ENCODE peak calls at places on chromosomes 2 and 18, in eight cellular contexts. One of them, this sample, is unnamed.

GRCh38 chr2:144886847-144887246 is 366.9 kb upstream of the ZEB2 start:
- DNase-seq in HTR-8/SVneo: no peak
- DNase-seq in HT-29: no peak
- DNase-seq in stomach: no peak
- DNase-seq in hypothalamus: peak; percentile 1
- DNase-seq in fibroblast of pulmonary artery: peak; percentile 68
- DNase-seq in activated T-cell treated with anti-CD3 and anti-CD28 coated beads for 1 hour: no peak
- DNase-seq in IMR-90: no peak
- DNase-seq in this sample: no peak

GRCh38 chr2:36960005-36960675 is 6.2 kb downstream of the STRN start:
- DNase-seq in hypothalamus: no peak
- DNase-seq in activated T-cell treated with anti-CD3 and anti-CD28 coated beads for 1 hour: no peak
- DNase-seq in fibroblast of pulmonary artery: no peak
- DNase-seq in HT-29: no peak
- DNase-seq in HTR-8/SVneo: no peak
- DNase-seq in IMR-90: no peak
- DNase-seq in stomach: no peak
- DNase-seq in this sample: no peak

GRCh38 chr2:84906108-84906899 is 848 bp downstream of the TMSB10 start:
- DNase-seq in fibroblast of pulmonary artery: no peak
- DNase-seq in IMR-90: no peak
- DNase-seq in HT-29: no peak
- DNase-seq in activated T-cell treated with anti-CD3 and anti-CD28 coated beads for 1 hour: peak; percentile 30
- DNase-seq in stomach: peak; percentile 59
- DNase-seq in HTR-8/SVneo: no peak
- DNase-seq in hypothalamus: no peak
- DNase-seq in this sample: no peak

GRCh38 chr2:29014811-29015414 is 33.8 kb downstream of the TOGARAM2 start:
- DNase-seq in stomach: peak; percentile 42
- DNase-seq in fibroblast of pulmonary artery: peak; percentile 70
- DNase-seq in hypothalamus: no peak
- DNase-seq in activated T-cell treated with anti-CD3 and anti-CD28 coated beads for 1 hour: peak; percentile 61
- DNase-seq in HTR-8/SVneo: peak; percentile 68
- DNase-seq in IMR-90: peak; percentile 57
- DNase-seq in HT-29: no peak
- DNase-seq in this sample: peak; percentile 84

GRCh38 chr2:188292446-188293239 is 969 bp downstream of the GULP1 start:
- DNase-seq in activated T-cell treated with anti-CD3 and anti-CD28 coated beads for 1 hour: no peak
- DNase-seq in stomach: peak; percentile 89
- DNase-seq in fibroblast of pulmonary artery: peak; percentile 88
- DNase-seq in HTR-8/SVneo: peak; percentile 54
- DNase-seq in HT-29: peak; percentile 91
- DNase-seq in hypothalamus: peak; percentile 21
- DNase-seq in IMR-90: peak; percentile 86
- DNase-seq in this sample: peak; percentile 82

GRCh38 chr2:56184500-56184996 is 758 bp downstream of the CCDC85A start:
- DNase-seq in activated T-cell treated with anti-CD3 and anti-CD28 coated beads for 1 hour: no peak
- DNase-seq in IMR-90: no peak
- DNase-seq in hypothalamus: no peak
- DNase-seq in HTR-8/SVneo: peak; percentile 27
- DNase-seq in stomach: no peak
- DNase-seq in fibroblast of pulmonary artery: no peak
- DNase-seq in HT-29: no peak
- DNase-seq in this sample: no peak

GRCh38 chr2:166494140-166494544 is at the start of gene SCN7A:
- DNase-seq in stomach: no peak
- DNase-seq in hypothalamus: no peak
- DNase-seq in fibroblast of pulmonary artery: peak; percentile 61
- DNase-seq in IMR-90: peak; percentile 81
- DNase-seq in activated T-cell treated with anti-CD3 and anti-CD28 coated beads for 1 hour: no peak
- DNase-seq in HTR-8/SVneo: no peak
- DNase-seq in HT-29: no peak
- DNase-seq in this sample: peak; percentile 2

GRCh38 chr2:227164745-227165350 is 424 bp downstream of the COL4A3 start:
- DNase-seq in hypothalamus: no peak
- DNase-seq in activated T-cell treated with anti-CD3 and anti-CD28 coated beads for 1 hour: no peak
- DNase-seq in HTR-8/SVneo: no peak
- DNase-seq in fibroblast of pulmonary artery: no peak
- DNase-seq in stomach: peak; percentile 27
- DNase-seq in HT-29: no peak
- DNase-seq in IMR-90: no peak
- DNase-seq in this sample: peak; percentile 19

GRCh38 chr2:239277401-239278085 is 123.3 kb downstream of the HDAC4 start:
- DNase-seq in hypothalamus: no peak
- DNase-seq in fibroblast of pulmonary artery: no peak
- DNase-seq in HTR-8/SVneo: no peak
- DNase-seq in stomach: peak; percentile 22
- DNase-seq in IMR-90: no peak
- DNase-seq in activated T-cell treated with anti-CD3 and anti-CD28 coated beads for 1 hour: no peak
- DNase-seq in HT-29: no peak
- DNase-seq in this sample: no peak

GRCh38 chr2:126730655-126731054 is 74.7 kb downstream of the GYPC start:
- DNase-seq in HT-29: no peak
- DNase-seq in fibroblast of pulmonary artery: no peak
- DNase-seq in IMR-90: no peak
- DNase-seq in stomach: no peak
- DNase-seq in HTR-8/SVneo: no peak
- DNase-seq in activated T-cell treated with anti-CD3 and anti-CD28 coated beads for 1 hour: no peak
- DNase-seq in hypothalamus: no peak
- DNase-seq in this sample: no peak

GRCh38 chr2:45688479-45689298 is 37.2 kb downstream of the PRKCE start:
- DNase-seq in HT-29: peak; percentile 23
- DNase-seq in hypothalamus: no peak
- DNase-seq in activated T-cell treated with anti-CD3 and anti-CD28 coated beads for 1 hour: no peak
- DNase-seq in fibroblast of pulmonary artery: no peak
- DNase-seq in stomach: no peak
- DNase-seq in HTR-8/SVneo: no peak
- DNase-seq in IMR-90: peak; percentile 18
- DNase-seq in this sample: no peak

GRCh38 chr2:10519067-10519740 is 71.1 kb upstream of the ODC1 start:
- DNase-seq in hypothalamus: no peak
- DNase-seq in HTR-8/SVneo: no peak
- DNase-seq in HT-29: no peak
- DNase-seq in activated T-cell treated with anti-CD3 and anti-CD28 coated beads for 1 hour: no peak
- DNase-seq in fibroblast of pulmonary artery: no peak
- DNase-seq in IMR-90: no peak
- DNase-seq in stomach: no peak
- DNase-seq in this sample: no peak

GRCh38 chr2:145692971-145693478 is 1173.1 kb upstream of the ZEB2 start:
- DNase-seq in HTR-8/SVneo: no peak
- DNase-seq in fibroblast of pulmonary artery: peak; percentile 91
- DNase-seq in IMR-90: peak; percentile 90
- DNase-seq in HT-29: peak; percentile 12
- DNase-seq in stomach: peak; percentile 37
- DNase-seq in hypothalamus: no peak
- DNase-seq in activated T-cell treated with anti-CD3 and anti-CD28 coated beads for 1 hour: no peak
- DNase-seq in this sample: peak; percentile 78

GRCh38 chr2:16287281-16287680 is 346.9 kb downstream of the MYCN start:
- DNase-seq in hypothalamus: no peak
- DNase-seq in IMR-90: no peak
- DNase-seq in fibroblast of pulmonary artery: no peak
- DNase-seq in stomach: no peak
- DNase-seq in activated T-cell treated with anti-CD3 and anti-CD28 coated beads for 1 hour: no peak
- DNase-seq in HT-29: no peak
- DNase-seq in HTR-8/SVneo: no peak
- DNase-seq in this sample: no peak

GRCh38 chr2:124120246-124120645 is 95.2 kb downstream of the CNTNAP5 start:
- DNase-seq in stomach: no peak
- DNase-seq in HTR-8/SVneo: no peak
- DNase-seq in activated T-cell treated with anti-CD3 and anti-CD28 coated beads for 1 hour: no peak
- DNase-seq in hypothalamus: no peak
- DNase-seq in fibroblast of pulmonary artery: no peak
- DNase-seq in HT-29: no peak
- DNase-seq in IMR-90: no peak
- DNase-seq in this sample: no peak

GRCh38 chr2:160375802-160376469 is 117.7 kb downstream of the RBMS1 start:
- DNase-seq in HTR-8/SVneo: no peak
- DNase-seq in activated T-cell treated with anti-CD3 and anti-CD28 coated beads for 1 hour: no peak
- DNase-seq in IMR-90: peak; percentile 69
- DNase-seq in hypothalamus: no peak
- DNase-seq in fibroblast of pulmonary artery: peak; percentile 87
- DNase-seq in stomach: no peak
- DNase-seq in HT-29: no peak
- DNase-seq in this sample: peak; percentile 70

GRCh38 chr2:231720971-231721640 is 12.8 kb downstream of the PTMA start:
- DNase-seq in IMR-90: no peak
- DNase-seq in HTR-8/SVneo: no peak
- DNase-seq in fibroblast of pulmonary artery: no peak
- DNase-seq in hypothalamus: no peak
- DNase-seq in activated T-cell treated with anti-CD3 and anti-CD28 coated beads for 1 hour: no peak
- DNase-seq in HT-29: no peak
- DNase-seq in stomach: no peak
- DNase-seq in this sample: no peak

GRCh38 chr2:168700615-168701245 is 101.7 kb upstream of the NOSTRIN start:
- DNase-seq in IMR-90: peak; percentile 11
- DNase-seq in HT-29: no peak
- DNase-seq in hypothalamus: no peak
- DNase-seq in HTR-8/SVneo: no peak
- DNase-seq in fibroblast of pulmonary artery: peak; percentile 39
- DNase-seq in activated T-cell treated with anti-CD3 and anti-CD28 coated beads for 1 hour: no peak
- DNase-seq in stomach: no peak
- DNase-seq in this sample: no peak

GRCh38 chr2:70240599-70240998 is 7.8 kb downstream of the TIA1 start:
- DNase-seq in HTR-8/SVneo: no peak
- DNase-seq in activated T-cell treated with anti-CD3 and anti-CD28 coated beads for 1 hour: no peak
- DNase-seq in HT-29: no peak
- DNase-seq in fibroblast of pulmonary artery: no peak
- DNase-seq in IMR-90: no peak
- DNase-seq in stomach: no peak
- DNase-seq in hypothalamus: no peak
- DNase-seq in this sample: no peak

GRCh38 chr18:10228380-10228779 is 226.1 kb upstream of the APCDD1 start:
- DNase-seq in activated T-cell treated with anti-CD3 and anti-CD28 coated beads for 1 hour: no peak
- DNase-seq in HTR-8/SVneo: no peak
- DNase-seq in IMR-90: no peak
- DNase-seq in stomach: no peak
- DNase-seq in fibroblast of pulmonary artery: no peak
- DNase-seq in HT-29: no peak
- DNase-seq in hypothalamus: no peak
- DNase-seq in this sample: no peak

GRCh38 chr2:225468131-225468530 is 68.6 kb downstream of the NYAP2 start:
- DNase-seq in activated T-cell treated with anti-CD3 and anti-CD28 coated beads for 1 hour: no peak
- DNase-seq in hypothalamus: no peak
- DNase-seq in fibroblast of pulmonary artery: no peak
- DNase-seq in HT-29: peak; percentile 10
- DNase-seq in IMR-90: peak; percentile 4
- DNase-seq in stomach: no peak
- DNase-seq in HTR-8/SVneo: no peak
- DNase-seq in this sample: peak; percentile 36

GRCh38 chr2:94999431-94999883 is 26.1 kb upstream of the MAL start:
- DNase-seq in HTR-8/SVneo: no peak
- DNase-seq in HT-29: no peak
- DNase-seq in fibroblast of pulmonary artery: no peak
- DNase-seq in stomach: no peak
- DNase-seq in activated T-cell treated with anti-CD3 and anti-CD28 coated beads for 1 hour: no peak
- DNase-seq in IMR-90: no peak
- DNase-seq in hypothalamus: no peak
- DNase-seq in this sample: no peak

GRCh38 chr2:199784512-199784911 is 66.5 kb downstream of the FTCDNL1 start:
- DNase-seq in HT-29: no peak
- DNase-seq in IMR-90: no peak
- DNase-seq in fibroblast of pulmonary artery: no peak
- DNase-seq in stomach: no peak
- DNase-seq in activated T-cell treated with anti-CD3 and anti-CD28 coated beads for 1 hour: no peak
- DNase-seq in HTR-8/SVneo: no peak
- DNase-seq in hypothalamus: no peak
- DNase-seq in this sample: no peak

GRCh38 chr2:88016948-88017779 is 817 bp upstream of the RNU2-63P start:
- DNase-seq in IMR-90: no peak
- DNase-seq in activated T-cell treated with anti-CD3 and anti-CD28 coated beads for 1 hour: no peak
- DNase-seq in HT-29: no peak
- DNase-seq in fibroblast of pulmonary artery: no peak
- DNase-seq in hypothalamus: peak; percentile 70
- DNase-seq in stomach: peak; percentile 67
- DNase-seq in HTR-8/SVneo: no peak
- DNase-seq in this sample: no peak

This sample was measured in A172.